ENCODE peak calls at places on chromosomes 2 and 18, in seven cellular contexts. Y is HL-60, S is substantia nigra, K is RWPE1, T is brain microvascular endothelial cell, G is hepatocyte, I is suprapubic skin. L is an unnamed sample.

GRCh38 chr2:24019729-24020128 is 9.8 kb downstream of the MFSD2B start:
- DNase-seq in Y (no peak), K (no peak), T (no peak), G (no peak), S (no peak), I (no peak), L (no peak)

GRCh38 chr18:51621103-51621969 is 423.9 kb upstream of the MEX3C start:
- DNase-seq in S (peak; percentile 57), I (no peak), T (peak; percentile 28), K (peak; percentile 33), Y (peak; percentile 13), G (peak; percentile 81), L (no peak)

GRCh38 chr2:96669539-96670215 is 27.1 kb downstream of the FER1L5 start:
- DNase-seq in Y (no peak), T (no peak), K (no peak), G (no peak), S (no peak), I (no peak), L (no peak)

GRCh38 chr2:218658671-218659257 is 659 bp downstream of the ZNF142 start:
- DNase-seq in K (peak; percentile 77), I (no peak), T (peak; percentile 35), Y (peak; percentile 33), G (peak; percentile 77), S (no peak), L (no peak)

GRCh38 chr18:56770097-56770496 is 118.9 kb downstream of the WDR7 start:
- DNase-seq in Y (no peak), G (no peak), I (no peak), K (no peak), S (no peak), T (no peak), L (no peak)

GRCh38 chr18:9619545-9619944 is 5.2 kb upstream of the PPP4R1 start:
- DNase-seq in G (no peak), Y (no peak), I (no peak), T (peak; percentile 60), S (no peak), K (no peak), L (no peak)

GRCh38 chr2:119179951-119180350 is 21.4 kb upstream of the C1QL2 start:
- DNase-seq in G (no peak), I (no peak), K (no peak), T (no peak), S (no peak), Y (no peak), L (no peak)

GRCh38 chr2:205531082-205531481 is 151.2 kb upstream of the NRP2 start:
- DNase-seq in Y (no peak), T (no peak), S (no peak), I (no peak), G (no peak), K (no peak), L (no peak)

GRCh38 chr2:73156539-73157124 is 43.9 kb upstream of the RAB11FIP5 start:
- DNase-seq in T (peak; percentile 38), K (no peak), Y (no peak), G (peak; percentile 83), S (peak; percentile 22), I (no peak), L (peak; percentile 49)

GRCh38 chr18:9594782-9595181 is 19.6 kb downstream of the PPP4R1 start:
- DNase-seq in Y (no peak), T (no peak), K (peak; percentile 53), G (peak; percentile 45), S (no peak), I (no peak), L (no peak)

GRCh38 chr2:10876963-10877362 is 34.8 kb upstream of the KCNF1 start:
- DNase-seq in K (no peak), G (peak; percentile 64), S (no peak), Y (no peak), T (no peak), I (no peak), L (no peak)

GRCh38 chr2:40002339-40002738 is 223.3 kb upstream of the THUMPD2 start:
- DNase-seq in G (no peak), T (no peak), K (no peak), Y (no peak), S (no peak), I (no peak), L (no peak)

GRCh38 chr2:172889767-172890430 is 154.3 kb downstream of the RAPGEF4 start:
- DNase-seq in T (no peak), I (no peak), K (no peak), Y (no peak), G (no peak), S (no peak), L (no peak)

GRCh38 chr18:46281185-46282176 is 177.3 kb downstream of the HAUS1 start:
- DNase-seq in G (peak; percentile 86), Y (peak; percentile 46), S (peak; percentile 45), I (no peak), K (peak; percentile 43), T (peak; percentile 71), L (peak; percentile 73)

GRCh38 chr2:211479496-211480150 is 923.2 kb downstream of the CPS1 start:
- DNase-seq in Y (no peak), K (no peak), I (no peak), G (no peak), S (no peak), T (no peak), L (no peak)

GRCh38 chr2:37873229-37873628 is 51.9 kb upstream of the RMDN2 start:
- DNase-seq in S (no peak), I (no peak), Y (no peak), T (no peak), K (no peak), G (no peak), L (no peak)

GRCh38 chr2:37870829-37871228 is 54.3 kb upstream of the RMDN2 start:
- DNase-seq in T (no peak), Y (no peak), K (no peak), G (peak; percentile 47), I (no peak), S (no peak), L (no peak)

GRCh38 chr2:37872192-37872545 is 52.9 kb upstream of the RMDN2 start:
- DNase-seq in Y (no peak), K (no peak), I (no peak), T (no peak), G (no peak), S (no peak), L (no peak)

GRCh38 chr2:37869756-37870155 is 55.3 kb upstream of the RMDN2 start:
- DNase-seq in G (no peak), T (no peak), Y (no peak), S (no peak), K (no peak), I (no peak), L (no peak)

GRCh38 chr2:37871453-37872191 is 53.5 kb upstream of the RMDN2 start:
- DNase-seq in S (no peak), T (peak; percentile 14), K (peak; percentile 84), I (no peak), G (peak; percentile 53), Y (peak; percentile 38), L (no peak)
- H3K27ac ChIP-seq in S (no peak overlapping the region), T (no peak overlapping the region), K (peak overlapping the region; percentile 76), I (no peak overlapping the region), G (peak overlapping the region; percentile 56), Y (no peak overlapping the region), L (no peak overlapping the region)

GRCh38 chr2:173998386-173998785 is 33.2 kb upstream of the SP3 start:
- DNase-seq in K (no peak), I (no peak), T (no peak), S (no peak), Y (peak; percentile 42), G (no peak), L (no peak)

GRCh38 chr2:173996766-173997165 is 31.6 kb upstream of the SP3 start:
- DNase-seq in T (no peak), G (no peak), S (no peak), Y (no peak), I (no peak), K (no peak), L (no peak)

GRCh38 chr2:173997779-173998178 is 32.6 kb upstream of the SP3 start:
- DNase-seq in G (no peak), S (no peak), T (no peak), I (no peak), Y (no peak), K (no peak), L (no peak)

GRCh38 chr2:173999272-173999671 is 34.1 kb upstream of the SP3 start:
- DNase-seq in K (no peak), S (peak; percentile 27), G (no peak), I (no peak), Y (no peak), T (no peak), L (no peak)

GRCh38 chr2:173997269-173997668 is 32.1 kb upstream of the SP3 start:
- DNase-seq in I (peak; percentile 92), K (no peak), G (no peak), S (peak; percentile 26), Y (peak; percentile 89), T (no peak), L (peak; percentile 2)
- H3K27ac ChIP-seq in I (peak overlapping the region; percentile 66), K (no peak overlapping the region), G (no peak overlapping the region), S (no peak overlapping the region), Y (peak overlapping the region; percentile 59), T (no peak overlapping the region), L (no peak overlapping the region)

GRCh38 chr2:111904726-111905476 is 6.5 kb downstream of the MERTK start:
- DNase-seq in S (no peak), T (no peak), I (no peak), Y (no peak), K (no peak), G (no peak), L (no peak)
- H3K27ac ChIP-seq in S (peak overlapping the region; percentile 27), T (no peak overlapping the region), I (peak overlapping the region; percentile 50), Y (no peak overlapping the region), K (no peak overlapping the region), G (no peak overlapping the region), L (peak overlapping the region; percentile 95)

GRCh38 chr18:35050638-35051287 is 9.6 kb downstream of the MAPRE2 start:
- DNase-seq in I (no peak), G (no peak), K (no peak), S (no peak), Y (peak; percentile 61), T (no peak), L (no peak)

GRCh38 chr18:35051978-35052377 is 10.8 kb downstream of the MAPRE2 start:
- DNase-seq in I (no peak), Y (no peak), S (no peak), G (no peak), T (no peak), K (no peak), L (no peak)

GRCh38 chr18:35049111-35050003 is 8.1 kb downstream of the MAPRE2 start:
- DNase-seq in T (no peak), I (no peak), K (no peak), Y (peak; percentile 31), G (no peak), S (no peak), L (no peak)

GRCh38 chr18:35047697-35048292 is 6.6 kb downstream of the MAPRE2 start:
- DNase-seq in K (no peak), G (no peak), S (no peak), T (no peak), Y (no peak), I (no peak), L (no peak)

DNA sequence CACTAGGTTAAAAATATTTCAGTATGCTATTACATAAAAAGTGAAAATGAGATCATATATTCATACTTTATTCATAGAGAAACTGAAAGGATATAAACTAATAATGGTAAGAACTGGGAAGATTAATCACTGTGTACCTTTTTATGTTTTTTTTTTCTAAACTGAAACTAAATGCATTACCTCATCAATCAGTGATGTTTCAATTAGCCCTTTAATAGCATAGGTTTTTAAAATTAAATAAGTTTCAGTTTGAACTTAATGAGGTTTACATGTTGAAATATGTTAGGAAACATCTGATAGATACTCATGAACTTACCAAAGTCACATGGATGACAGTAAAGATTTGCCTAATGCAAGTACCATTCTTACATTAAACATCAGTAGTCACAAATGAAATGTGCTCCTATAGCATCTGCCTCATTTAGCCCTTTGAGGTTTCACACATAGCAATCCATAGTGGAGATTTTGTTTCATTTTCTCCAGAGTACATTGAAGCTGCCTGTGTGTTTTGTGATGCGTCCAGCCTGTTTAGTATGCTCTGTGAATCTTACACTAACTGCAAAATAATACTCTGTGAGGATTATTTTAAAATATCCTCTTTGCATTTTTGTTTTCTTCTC is 8.9 kb downstream of the MAPRE2 start:
- DNase-seq in Y (no peak), S (no peak), G (no peak), K (no peak), T (no peak), I (no peak), L (no peak)
- H3K27ac ChIP-seq in Y (peak overlapping the region; percentile 71), S (peak overlapping the region; percentile 30), G (no peak overlapping the region), K (no peak overlapping the region), T (peak overlapping the region; percentile 22), I (no peak overlapping the region), L (peak overlapping the region; percentile 84)

L was measured in caudate nucleus.